ENCODE peak calls at places on chromosomes 7 and 10, in ten cellular contexts. C, U, E, K, Z, D, P, O, H and N are unnamed samples.

GRCh38 chr7:131544449-131545425 is 11.7 kb downstream of the PODXL start:
- DNase-seq in C (no peak), U (no peak), E (no peak), K (no peak), Z (peak; percentile 66), D (peak; percentile 45), P (no peak), O (no peak), H (no peak), N (no peak)

GRCh38 chr7:111561659-111561908 is 708 bp downstream of the IMMP2L start:
- DNase-seq in C (no peak), U (no peak), E (no peak), K (no peak), Z (no peak), D (no peak), P (no peak), O (peak; percentile 3), H (no peak), N (no peak)

GRCh38 chr10:16986406-16987128 is 143.0 kb downstream of the CUBN start:
- DNase-seq in C (no peak), U (no peak), E (peak; percentile 95), K (no peak), Z (no peak), D (peak; percentile 52), P (no peak), O (no peak), H (no peak), N (no peak)

GRCh38 chr10:51014680-51015425 is 59.4 kb upstream of the PRKG1 start:
- DNase-seq in C (no peak), U (no peak), E (no peak), K (no peak), Z (no peak), D (no peak), P (no peak), O (no peak), H (no peak), N (no peak)

GRCh38 chr10:62166331-62167154 is 102.1 kb downstream of the RTKN2 start:
- DNase-seq in C (no peak), U (peak; percentile 32), E (no peak), K (peak; percentile 57), Z (peak; percentile 89), D (no peak), P (peak; percentile 56), O (no peak), H (no peak), N (no peak)

GRCh38 chr7:131111081-131111576 is 216.5 kb upstream of the MKLN1 start:
- DNase-seq in C (no peak), U (no peak), E (peak; percentile 63), K (no peak), Z (peak; percentile 82), D (no peak), P (no peak), O (peak; percentile 59), H (no peak), N (no peak)

GRCh38 chr7:126574276-126574675 is 678.5 kb downstream of the GRM8 start:
- DNase-seq in C (no peak), U (no peak), E (peak; percentile 82), K (no peak), Z (no peak), D (no peak), P (no peak), O (no peak), H (no peak), N (no peak)

GRCh38 chr10:132934953-132935352 is 7.4 kb downstream of the CFAP46 start:
- DNase-seq in C (no peak), U (no peak), E (no peak), K (no peak), Z (no peak), D (no peak), P (no peak), O (no peak), H (no peak), N (no peak)

GRCh38 chr10:55223352-55223751 is 422.3 kb upstream of the PCDH15 start:
- DNase-seq in C (no peak), U (no peak), E (no peak), K (no peak), Z (no peak), D (no peak), P (no peak), O (no peak), H (no peak), N (no peak)

GRCh38 chr7:119452401-119452800 is 820.6 kb upstream of the KCND2 start:
- DNase-seq in C (no peak), U (no peak), E (no peak), K (no peak), Z (no peak), D (no peak), P (no peak), O (no peak), H (no peak), N (no peak)

GRCh38 chr7:74023037-74023436 is 4.9 kb upstream of the ELN start:
- DNase-seq in C (no peak), U (peak; percentile 80), E (peak; percentile 42), K (no peak), Z (no peak), D (peak; percentile 86), P (peak; percentile 80), O (no peak), H (no peak), N (no peak)

GRCh38 chr10:87691515-87692070 is 31.9 kb downstream of the PAPSS2 start:
- DNase-seq in C (no peak), U (no peak), E (no peak), K (no peak), Z (no peak), D (no peak), P (no peak), O (no peak), H (no peak), N (no peak)

GRCh38 chr10:11225935-11226334 is 208.3 kb downstream of the CELF2 start:
- DNase-seq in C (peak; percentile 48), U (no peak), E (no peak), K (no peak), Z (no peak), D (no peak), P (peak; percentile 72), O (peak; percentile 46), H (no peak), N (no peak)

GRCh38 chr7:64996305-64996704 is 5.5 kb upstream of the ZNF117 start:
- DNase-seq in C (no peak), U (no peak), E (no peak), K (no peak), Z (peak; percentile 34), D (no peak), P (no peak), O (no peak), H (no peak), N (no peak)

GRCh38 chr7:64993901-64994300 is 3.1 kb upstream of the ZNF117 start:
- DNase-seq in C (no peak), U (no peak), E (no peak), K (no peak), Z (peak; percentile 36), D (no peak), P (no peak), O (no peak), H (no peak), N (no peak)

GRCh38 chr7:64992971-64993370 is 2.1 kb upstream of the ZNF117 start:
- DNase-seq in C (no peak), U (no peak), E (peak; percentile 57), K (no peak), Z (peak; percentile 20), D (no peak), P (no peak), O (no peak), H (no peak), N (no peak)

GRCh38 chr7:64990216-64990615 is 620 bp downstream of the ZNF117 start:
- DNase-seq in C (no peak), U (no peak), E (no peak), K (no peak), Z (peak; percentile 33), D (no peak), P (no peak), O (no peak), H (no peak), N (no peak)

GRCh38 chr7:64990936-64991335 is at the start of gene ZNF117:
- DNase-seq in C (no peak), U (no peak), E (no peak), K (no peak), Z (peak; percentile 39), D (no peak), P (no peak), O (no peak), H (no peak), N (no peak)
- H3K9me3 ChIP-seq in C (peaks cover 70% of the 10 kb centered on the region), U (peaks cover 10% of the 10 kb centered on the region), E (peaks cover 21% of the 10 kb centered on the region), K (peaks cover 14% of the 10 kb centered on the region), Z (peaks cover 28% of the 10 kb centered on the region), D (peaks cover 2% of the 10 kb centered on the region), P (peaks cover 6% of the 10 kb centered on the region), O (no peaks in the 10 kb centered on the region), H (peaks cover 68% of the 10 kb centered on the region), N (peaks cover 3% of the 10 kb centered on the region)

GRCh38 chr7:129376076-129376777 is 58.0 kb upstream of the STRIP2 start:
- DNase-seq in C (no peak), U (no peak), E (peak; percentile 7), K (no peak), Z (peak; percentile 80), D (no peak), P (no peak), O (peak; percentile 23), H (no peak), N (no peak)
- H3K4me3 ChIP-seq in C (no peak overlapping the region), U (no peak overlapping the region), E (no peak overlapping the region), K (no peak overlapping the region), Z (no peak overlapping the region), D (no peak overlapping the region), P (no peak overlapping the region), O (no peak overlapping the region), H (no peak overlapping the region), N (no peak overlapping the region)

DNA sequence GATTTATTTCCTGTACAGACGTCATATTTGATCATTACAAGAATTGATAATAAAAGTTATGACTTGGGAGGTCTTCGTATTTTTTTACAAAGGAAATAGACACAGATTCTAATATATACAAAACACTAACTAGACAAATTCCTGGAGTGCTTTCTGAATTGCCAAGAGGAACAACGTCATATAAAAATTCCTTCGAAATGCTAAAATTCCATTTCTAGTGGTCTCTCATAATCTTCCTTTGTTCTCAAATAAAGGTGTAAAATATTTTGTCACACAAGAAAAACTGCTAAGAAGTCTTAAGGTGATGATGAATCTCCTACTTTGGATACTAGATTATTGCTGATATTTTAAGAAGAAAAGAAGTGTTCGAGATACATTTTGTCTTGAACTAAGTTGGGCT is 85.4 kb downstream of the CDK6 start:
- DNase-seq in C (no peak), U (no peak), E (peak; percentile 65), K (no peak), Z (no peak), D (no peak), P (no peak), O (no peak), H (no peak), N (no peak)
- H3K4me1 ChIP-seq in C (no peaks in the 10 kb centered on the region), U (no peaks in the 10 kb centered on the region), E (peaks cover 63% of the 10 kb centered on the region), K (peaks cover 20% of the 10 kb centered on the region), Z (no peaks in the 10 kb centered on the region), D (no peaks in the 10 kb centered on the region), P (no peaks in the 10 kb centered on the region), O (no peaks in the 10 kb centered on the region), H (no peaks in the 10 kb centered on the region), N (peaks cover 4% of the 10 kb centered on the region)

GRCh38 chr10:37379991-37380390 is 254.6 kb downstream of the ANKRD30A start:
- DNase-seq in C (no peak), U (no peak), E (no peak), K (no peak), Z (no peak), D (no peak), P (no peak), O (no peak), H (no peak), N (no peak)
- H3K9me3 ChIP-seq in C (no peaks in the 10 kb centered on the region), U (no peaks in the 10 kb centered on the region), E (peaks cover 14% of the 10 kb centered on the region), K (no peaks in the 10 kb centered on the region), Z (peaks cover 6% of the 10 kb centered on the region), D (no peaks in the 10 kb centered on the region), P (no peaks in the 10 kb centered on the region), O (no peaks in the 10 kb centered on the region), H (peaks cover 19% of the 10 kb centered on the region), N (peaks cover 13% of the 10 kb centered on the region)